ENCODE peak calls at places on chromosomes 11 and 22, in six cellular contexts. G, R, Z, C, S and T are unnamed samples.

GRCh38 chr11:47514825-47515647 is 37.9 kb downstream of the CELF1 start:
- DNase-seq in G (no peak), R (peak), Z (no peak), C (no peak), S (no peak), T (no peak)

GRCh38 chr11:2139691-2140337 is 625 bp upstream of the IGF2 start:
- DNase-seq in G (no peak), R (no peak), Z (no peak), C (peak), S (no peak), T (no peak)

GRCh38 chr22:40258463-40259046 is 80.8 kb downstream of the TNRC6B start:
- DNase-seq in G (no peak), R (peak), Z (peak), C (no peak), S (peak), T (no peak)

GRCh38 chr11:115803341-115803740 is 299.1 kb upstream of the CADM1 start:
- DNase-seq in G (no peak), R (no peak), Z (no peak), C (no peak), S (no peak), T (no peak)

GRCh38 chr11:122253541-122254317 is 137.7 kb upstream of the BLID start:
- DNase-seq in G (no peak), R (no peak), Z (no peak), C (no peak), S (no peak), T (no peak)

GRCh38 chr11:115653926-115654325 is 149.7 kb upstream of the CADM1 start:
- DNase-seq in G (no peak), R (no peak), Z (no peak), C (no peak), S (no peak), T (no peak)

GRCh38 chr22:17213976-17214375 is 5.3 kb downstream of the ADA2 start:
- DNase-seq in G (peak), R (peak), Z (no peak), C (peak), S (peak), T (no peak)

GRCh38 chr22:30088468-30088867 is 8.2 kb downstream of the HORMAD2 start:
- DNase-seq in G (no peak), R (no peak), Z (no peak), C (no peak), S (no peak), T (no peak)

GRCh38 chr11:3128356-3129180 is 36.5 kb downstream of the OSBPL5 start:
- DNase-seq in G (no peak), R (no peak), Z (no peak), C (peak), S (no peak), T (no peak)

GRCh38 chr22:46941958-46942815 is 179.7 kb downstream of the TBC1D22A start:
- DNase-seq in G (no peak), R (no peak), Z (no peak), C (no peak), S (no peak), T (no peak)

GRCh38 chr11:103370076-103370475 is 260.9 kb downstream of the DYNC2H1 start:
- DNase-seq in G (no peak), R (no peak), Z (no peak), C (no peak), S (no peak), T (no peak)

GRCh38 chr11:46889689-46890475 is 28.5 kb downstream of the LRP4 start:
- DNase-seq in G (peak), R (peak), Z (no peak), C (no peak), S (peak), T (peak)

DNA sequence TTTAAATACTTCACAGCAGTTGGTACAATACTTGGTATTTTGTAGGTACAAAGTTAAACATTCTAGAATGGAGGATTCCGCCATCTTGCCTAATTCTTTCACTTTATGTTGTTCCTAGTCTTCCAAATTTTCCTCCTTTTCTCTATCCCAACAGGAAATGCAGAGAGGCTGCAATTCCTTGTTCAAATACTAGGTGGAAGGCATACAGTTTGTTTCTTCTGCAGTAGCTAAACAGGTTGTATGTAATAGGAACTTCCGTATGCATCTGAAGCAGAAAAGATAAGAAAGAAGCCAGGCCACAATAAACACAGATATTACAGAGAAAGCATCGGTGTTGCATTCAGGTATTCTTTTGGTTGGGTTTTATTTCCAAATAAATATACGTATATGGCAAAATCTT is 186.4 kb upstream of the MTMR2 start:
- DNase-seq in G (no peak), R (no peak), Z (no peak), C (no peak), S (no peak), T (no peak)
- TF ChIP-seq CTCF in G (no peak), R (no peak), Z (no peak), C (no peak), S (no peak), T (no peak)

GRCh38 chr11:114099392-114100178 is 40.1 kb downstream of the ZBTB16 start:
- DNase-seq in G (no peak), R (peak), Z (peak), C (no peak), S (no peak), T (no peak)
- H3K4me3 ChIP-seq in G (no peak), R (no peak), Z (no peak), C (no peak), S (no peak), T (no peak)

GRCh38 chr22:37239336-37240239 is 4.5 kb downstream of the RAC2 start:
- DNase-seq in G (no peak), R (no peak), Z (no peak), C (no peak), S (no peak), T (no peak)
- TF ChIP-seq CTCF in G (no peak), R (no peak), Z (no peak), C (no peak), S (no peak), T (no peak)

GRCh38 chr11:70107191-70107590 is 29.1 kb downstream of the ANO1 start:
- DNase-seq in G (no peak), R (no peak), Z (no peak), C (no peak), S (no peak), T (no peak)

GRCh38 chr11:70105755-70106571 is 27.8 kb downstream of the ANO1 start:
- DNase-seq in G (no peak), R (no peak), Z (no peak), C (no peak), S (no peak), T (no peak)

GRCh38 chr11:70107756-70108155 is 29.6 kb downstream of the ANO1 start:
- DNase-seq in G (no peak), R (no peak), Z (no peak), C (no peak), S (no peak), T (no peak)

GRCh38 chr11:70105369-70105754 is 27.2 kb downstream of the ANO1 start:
- DNase-seq in G (no peak), R (no peak), Z (no peak), C (no peak), S (no peak), T (no peak)

GRCh38 chr11:70106757-70107156 is 28.6 kb downstream of the ANO1 start:
- DNase-seq in G (no peak), R (no peak), Z (no peak), C (no peak), S (no peak), T (no peak)
- H3K4me3 ChIP-seq in G (no peak), R (no peak), Z (no peak), C (no peak), S (no peak), T (no peak)

GRCh38 chr11:73404048-73404447 is 27.8 kb downstream of the RELT start:
- DNase-seq in G (no peak), R (peak), Z (no peak), C (no peak), S (peak), T (no peak)
- TF ChIP-seq CTCF in G (no peak), R (peak), Z (peak), C (peak), S (peak), T (peak)

GRCh38 chr11:88305430-88305829 is 32.1 kb downstream of the CTSC start:
- DNase-seq in G (no peak), R (no peak), Z (no peak), C (no peak), S (no peak), T (no peak)
- H3K4me3 ChIP-seq in G (no peak), R (no peak), Z (no peak), C (no peak), S (no peak), T (no peak)

GRCh38 chr11:74170694-74171629 is at the start of the genes C2CD3 and PPME1:
- DNase-seq in G (peak), R (peak), Z (peak), C (peak), S (peak), T (peak)
- TF ChIP-seq CTCF in G (no peak), R (peak), Z (peak), C (no peak), S (no peak), T (peak)

GRCh38 chr11:8292351-8292750 is 28.7 kb upstream of the LMO1 start:
- DNase-seq in G (no peak), R (no peak), Z (no peak), C (no peak), S (no peak), T (no peak)

GRCh38 chr11:8289426-8290047 is 25.9 kb upstream of the LMO1 start:
- DNase-seq in G (no peak), R (no peak), Z (no peak), C (no peak), S (no peak), T (no peak)

GRCh38 chr11:8290122-8290810 is 26.6 kb upstream of the LMO1 start:
- DNase-seq in G (no peak), R (no peak), Z (no peak), C (no peak), S (no peak), T (no peak)

GRCh38 chr11:8293171-8293570 is 29.5 kb upstream of the LMO1 start:
- DNase-seq in G (no peak), R (no peak), Z (no peak), C (no peak), S (no peak), T (no peak)

GRCh38 chr11:8291421-8292350 is 28.0 kb upstream of the LMO1 start:
- DNase-seq in G (no peak), R (no peak), Z (no peak), C (no peak), S (no peak), T (no peak)
- H3K4me3 ChIP-seq in G (no peak), R (no peak), Z (no peak), C (no peak), S (no peak), T (no peak)

GRCh38 chr11:132123449-132123848 is 753.0 kb downstream of the NTM start:
- DNase-seq in G (no peak), R (no peak), Z (no peak), C (no peak), S (no peak), T (no peak)

GRCh38 chr11:132125855-132126841 is 755.7 kb downstream of the NTM start:
- DNase-seq in G (no peak), R (peak), Z (no peak), C (no peak), S (no peak), T (no peak)

GRCh38 chr11:132122701-132123100 is 752.3 kb downstream of the NTM start:
- DNase-seq in G (no peak), R (no peak), Z (no peak), C (no peak), S (no peak), T (no peak)

GRCh38 chr11:132126973-132127900 is 756.8 kb downstream of the NTM start:
- DNase-seq in G (no peak), R (peak), Z (no peak), C (no peak), S (no peak), T (peak)

DNA sequence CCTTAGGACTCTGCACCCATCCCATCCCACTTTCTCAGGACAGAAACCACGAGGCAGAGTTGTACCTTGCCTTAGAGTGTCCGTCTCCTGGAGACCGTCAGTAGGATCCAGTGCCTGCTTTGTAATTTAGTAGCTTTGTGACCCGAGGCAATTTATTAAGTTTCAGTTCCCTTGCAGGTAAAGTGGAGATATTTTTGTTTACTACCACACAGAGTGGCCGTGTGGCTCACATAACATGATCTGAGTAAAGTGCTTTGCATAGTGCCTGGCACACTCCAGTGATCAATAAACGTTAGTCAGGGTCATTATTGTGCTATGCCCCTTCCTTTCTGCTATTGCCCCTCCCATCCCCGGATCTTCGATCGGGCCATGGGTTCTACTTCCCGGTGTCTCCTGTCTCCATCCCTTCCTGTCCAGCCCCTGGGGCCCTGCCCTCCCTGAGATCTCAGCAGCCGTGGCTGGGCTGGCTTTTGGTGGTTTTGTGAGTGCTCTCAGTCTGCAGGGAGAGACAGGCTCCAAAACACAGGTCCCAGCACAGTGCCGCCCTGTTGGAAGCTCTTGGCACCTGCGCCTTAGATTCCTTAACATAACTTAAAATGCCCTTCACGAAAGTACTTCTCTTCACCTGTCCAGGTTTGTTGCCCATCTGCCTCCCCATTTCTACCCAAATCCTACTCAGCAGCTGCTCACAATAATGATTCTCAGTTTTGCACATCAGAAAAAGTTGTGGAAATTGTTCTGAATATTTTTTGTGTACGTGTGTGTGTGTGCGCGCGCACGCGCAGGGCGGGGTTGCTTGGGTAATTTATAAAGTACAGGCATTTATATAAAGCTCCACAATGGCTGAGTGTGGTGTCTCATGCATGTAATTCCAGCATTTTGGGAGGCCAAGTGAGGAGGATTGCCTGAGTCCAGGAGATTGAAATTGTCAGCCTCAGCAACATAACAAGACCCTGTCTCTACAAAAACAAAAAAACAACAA is 753.7 kb downstream of the NTM start:
- DNase-seq in G (no peak), R (no peak), Z (no peak), C (no peak), S (no peak), T (no peak)
- TF ChIP-seq CTCF in G (no peak), R (no peak), Z (peak), C (no peak), S (no peak), T (peak)